ENCODE peak calls at places on chromosomes 6 and 20, in seven cellular contexts. C, L, R, X, Z, W and D are unnamed samples.

GRCh38 chr20:58014628-58015315 is 213.7 kb downstream of the ANKRD60 start:
- DNase-seq in Z (no peak), L (no peak), X (no peak), C (no peak), W (no peak), R (no peak), D (no peak)

GRCh38 chr6:18561006-18561750 is 174.0 kb downstream of the RNF144B start:
- DNase-seq in C (no peak), W (no peak), Z (no peak), X (peak), L (no peak), R (no peak), D (no peak)

GRCh38 chr6:116764961-116765841 is at the start of gene FAM162B:
- DNase-seq in C (no peak), L (peak), Z (no peak), X (peak), W (no peak), R (peak), D (no peak)

GRCh38 chr6:4873928-4874327 is 97.7 kb downstream of the CDYL start:
- DNase-seq in W (no peak), R (no peak), Z (no peak), L (no peak), C (no peak), X (no peak), D (no peak)

GRCh38 chr20:13546497-13547131 is 92.1 kb downstream of the TASP1 start:
- DNase-seq in C (peak), Z (peak), X (peak), L (peak), W (peak), R (peak), D (peak)

GRCh38 chr20:20211988-20212518 is 155.9 kb upstream of the INSM1 start:
- DNase-seq in W (no peak), Z (no peak), X (no peak), R (no peak), C (no peak), L (no peak), D (no peak)

GRCh38 chr6:29216528-29216927 is 45.8 kb downstream of the OR2J2 start:
- DNase-seq in Z (no peak), W (no peak), C (no peak), X (no peak), L (no peak), R (no peak), D (no peak)

GRCh38 chr6:37258716-37259115 is 772 bp upstream of the TMEM217 start:
- DNase-seq in X (no peak), L (no peak), W (no peak), R (no peak), Z (no peak), C (no peak), D (no peak)

GRCh38 chr6:134464690-134465411 is 146.9 kb upstream of the SGK1 start:
- DNase-seq in X (no peak), Z (no peak), C (no peak), L (no peak), W (no peak), R (no peak), D (no peak)

GRCh38 chr20:4912380-4913142 is 88.7 kb downstream of the SLC23A2 start:
- DNase-seq in C (no peak), W (no peak), Z (no peak), L (no peak), R (no peak), X (no peak), D (no peak)

GRCh38 chr6:90304308-90304707 is 7.7 kb upstream of the BACH2 start:
- DNase-seq in L (no peak), W (no peak), X (no peak), Z (no peak), R (no peak), C (peak), D (no peak)

GRCh38 chr6:142088858-142089216 is 43.9 kb upstream of the GJE1 start:
- DNase-seq in X (no peak), Z (no peak), R (peak), L (no peak), C (no peak), W (no peak), D (no peak)

GRCh38 chr6:75208564-75209431 is 2.9 kb upstream of the COL12A1 start:
- DNase-seq in X (peak), R (peak), Z (peak), W (peak), L (peak), C (peak), D (peak)

GRCh38 chr20:57611605-57612311 is 8.5 kb downstream of the ZBP1 start:
- DNase-seq in X (peak), R (no peak), W (peak), Z (no peak), L (no peak), C (no peak), D (no peak)

GRCh38 chr6:35294308-35294945 is 3.2 kb upstream of the DEF6 start:
- DNase-seq in C (peak), X (peak), W (peak), L (peak), R (no peak), Z (peak), D (no peak)

GRCh38 chr6:53436904-53437303 is 88.2 kb upstream of the ELOVL5 start:
- DNase-seq in R (no peak), L (no peak), W (no peak), Z (no peak), X (no peak), C (no peak), D (no peak)

GRCh38 chr20:54502179-54502578 is 26.8 kb downstream of the DOK5 start:
- DNase-seq in L (no peak), R (no peak), W (no peak), X (no peak), Z (no peak), C (no peak), D (no peak)

GRCh38 chr6:10256113-10256690 is 158.7 kb downstream of the TFAP2A start:
- DNase-seq in X (no peak), Z (no peak), C (peak), W (no peak), R (no peak), L (no peak), D (no peak)

GRCh38 chr20:478949-479429 is 16.7 kb upstream of the TBC1D20 start:
- DNase-seq in R (no peak), X (no peak), W (peak), L (peak), Z (no peak), C (peak), D (no peak)

GRCh38 chr20:8244637-8245036 is 112.6 kb downstream of the PLCB1 start:
- DNase-seq in Z (no peak), C (no peak), L (no peak), X (no peak), W (peak), R (no peak), D (no peak)

GRCh38 chr6:30845183-30845582 is 39.1 kb upstream of the DDR1 start:
- DNase-seq in Z (no peak), W (no peak), X (no peak), L (no peak), C (no peak), R (peak), D (no peak)

GRCh38 chr6:89352329-89353117 is at the start of gene UBE2J1:
- DNase-seq in C (peak), L (peak), R (peak), X (peak), Z (peak), W (peak), D (peak)

GRCh38 chr6:152161501-152161900 is 354.0 kb downstream of the ESR1 start:
- DNase-seq in R (no peak), X (no peak), W (no peak), Z (no peak), L (no peak), C (no peak), D (no peak)

GRCh38 chr6:130559166-130559565 is 193.3 kb downstream of the TMEM200A start:
- DNase-seq in W (no peak), Z (no peak), R (no peak), C (no peak), X (no peak), L (no peak), D (no peak)

GRCh38 chr20:50403565-50404418 is 106.4 kb upstream of the PTPN1 start:
- DNase-seq in R (no peak), X (peak), Z (no peak), C (no peak), W (no peak), L (no peak), D (no peak)

GRCh38 chr6:154164397-154164796 is 125.4 kb downstream of the OPRM1 start:
- DNase-seq in Z (no peak), X (peak), C (no peak), L (no peak), R (no peak), W (peak), D (no peak)
- H3K27ac ChIP-seq in Z (peak), X (no peak), C (no peak), L (no peak), R (no peak), W (no peak), D (no peak)

GRCh38 chr20:59839372-59839771 is 94.1 kb downstream of the SYCP2 start:
- DNase-seq in L (no peak), Z (no peak), R (no peak), C (no peak), X (no peak), W (no peak), D (no peak)

GRCh38 chr20:59836768-59837167 is 96.7 kb downstream of the SYCP2 start:
- DNase-seq in W (no peak), C (no peak), R (no peak), X (no peak), Z (no peak), L (no peak), D (no peak)

GRCh38 chr20:59835448-59836395 is 97.7 kb downstream of the SYCP2 start:
- DNase-seq in X (peak), L (peak), C (no peak), W (peak), R (no peak), Z (no peak), D (no peak)

GRCh38 chr20:59835057-59835447 is 98.4 kb downstream of the SYCP2 start:
- DNase-seq in W (no peak), Z (no peak), X (no peak), C (no peak), L (no peak), R (no peak), D (no peak)

GRCh38 chr20:59837623-59838394 is 95.6 kb downstream of the SYCP2 start:
- DNase-seq in C (no peak), X (no peak), Z (no peak), L (no peak), R (no peak), W (no peak), D (no peak)
- H3K27ac ChIP-seq in C (no peak), X (no peak), Z (no peak), L (no peak), R (no peak), W (no peak), D (no peak)

GRCh38 chr20:37375227-37375626 is 29.3 kb downstream of the SRC start:
- DNase-seq in C (peak), Z (no peak), L (no peak), R (no peak), X (no peak), W (no peak), D (no peak)

GRCh38 chr20:37377346-37378081 is 31.6 kb downstream of the SRC start:
- DNase-seq in R (no peak), W (no peak), X (peak), Z (no peak), L (no peak), C (no peak), D (no peak)

GRCh38 chr20:37378420-37378784 is 32.5 kb downstream of the SRC start:
- DNase-seq in L (no peak), Z (no peak), C (no peak), W (no peak), X (no peak), R (no peak), D (no peak)

GRCh38 chr20:37376324-37376723 is 30.4 kb downstream of the SRC start:
- DNase-seq in W (no peak), Z (no peak), X (peak), C (no peak), R (no peak), L (no peak), D (no peak)

DNA sequence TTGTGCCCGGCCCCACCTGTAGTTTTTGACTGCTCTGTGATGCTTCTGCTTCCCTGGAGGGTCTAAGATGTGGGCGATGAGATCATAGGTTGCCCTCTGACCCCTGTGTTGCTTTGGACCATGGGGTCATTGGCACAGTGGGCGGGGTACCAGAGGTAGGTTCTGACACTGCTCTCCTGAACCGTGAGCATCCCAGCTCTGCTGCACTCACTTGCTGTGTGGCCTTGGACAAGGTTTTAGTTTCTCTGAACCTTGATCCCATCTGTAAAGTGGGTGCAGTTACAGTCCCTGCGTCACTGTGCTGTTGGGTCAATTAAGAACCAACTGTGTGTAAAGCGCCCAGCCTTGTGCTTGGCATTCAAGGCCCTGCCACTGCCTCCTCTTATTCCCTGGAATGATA is 30.9 kb downstream of the SRC start:
- DNase-seq in L (no peak), C (no peak), W (no peak), X (peak), Z (no peak), R (no peak), D (no peak)
- H3K27ac ChIP-seq in L (no peak), C (no peak), W (no peak), X (no peak), Z (no peak), R (no peak), D (no peak)

GRCh38 chr6:25670793-25671513 is 18.9 kb downstream of the SCGN start:
- DNase-seq in X (no peak), W (no peak), R (no peak), Z (no peak), C (no peak), L (no peak), D (no peak)
- H3K27ac ChIP-seq in X (no peak), W (no peak), R (peak), Z (no peak), C (no peak), L (no peak), D (no peak)